ENCODE peak calls at places on chromosomes 1 and 21, in six cellular contexts. P is aorta, V is heart right ventricle, F is A549, D is neural progenitor cell, A is pancreas. W is an unnamed sample.

GRCh38 chr1:162676087-162676486 is 43.8 kb downstream of the DDR2 start:
- DNase-seq in D (no peak), P (no peak), A (no peak), F (no peak), V (no peak), W (no peak)

GRCh38 chr21:17901458-17902092 is 82.4 kb upstream of the C21orf91 start:
- DNase-seq in V (no peak), A (no peak), F (no peak), P (no peak), D (no peak), W (no peak)

GRCh38 chr1:172393354-172393753 is 27.1 kb upstream of the C1orf105 start:
- DNase-seq in D (no peak), V (no peak), P (no peak), A (no peak), F (no peak), W (no peak)

GRCh38 chr1:228734881-228735801 is at the start of gene RHOU:
- DNase-seq in D (peak; percentile 88), A (peak; percentile 74), V (peak; percentile 83), P (peak; percentile 90), F (peak; percentile 68), W (peak; percentile 69)

GRCh38 chr1:91727763-91728162 is 158.2 kb downstream of the TGFBR3 start:
- DNase-seq in A (no peak), D (no peak), V (no peak), F (no peak), P (no peak), W (no peak)

GRCh38 chr1:84913025-84913892 is 20.3 kb upstream of the LPAR3 start:
- DNase-seq in P (no peak), A (peak; percentile 72), F (no peak), D (no peak), V (no peak), W (no peak)

GRCh38 chr1:27192039-27192529 is 37.2 kb upstream of the SLC9A1 start:
- DNase-seq in F (peak; percentile 58), D (no peak), P (no peak), A (no peak), V (no peak), W (no peak)

GRCh38 chr1:99005142-99005491 is 456 bp upstream of the PLPPR5 start:
- DNase-seq in P (no peak), A (no peak), V (no peak), D (peak; percentile 73), F (no peak), W (no peak)

GRCh38 chr1:167650266-167651160 is 20.5 kb downstream of the RCSD1 start:
- DNase-seq in P (no peak), F (no peak), D (no peak), A (no peak), V (peak; percentile 33), W (no peak)

GRCh38 chr1:29849038-29849750 is 612.9 kb downstream of the PTPRU start:
- DNase-seq in P (no peak), A (no peak), D (peak; percentile 76), F (no peak), V (no peak), W (no peak)

GRCh38 chr1:111032295-111032897 is 68.7 kb upstream of the LRIF1 start:
- DNase-seq in F (peak; percentile 9), P (no peak), D (peak; percentile 49), V (no peak), A (no peak), W (no peak)

GRCh38 chr1:155691992-155692528 is 3.2 kb downstream of the DAP3 start:
- DNase-seq in V (no peak), D (no peak), F (no peak), P (no peak), A (no peak), W (no peak)
- H3K4me1 ChIP-seq in V (peaks cover 42% of the 10 kb centered on the region), D (peaks cover 6% of the 10 kb centered on the region), F (peaks cover 16% of the 10 kb centered on the region), P (no peaks in the 10 kb centered on the region), A (peaks cover 31% of the 10 kb centered on the region), W (no peaks in the 10 kb centered on the region)

GRCh38 chr1:55169126-55169525 is 46.0 kb downstream of the USP24 start:
- DNase-seq in A (no peak), V (no peak), P (no peak), D (no peak), F (no peak), W (no peak)
- H3K27ac ChIP-seq in A (no peak overlapping the region), V (no peak overlapping the region), P (no peak overlapping the region), D (no peak overlapping the region), F (no peak overlapping the region), W (no peak overlapping the region)

DNA sequence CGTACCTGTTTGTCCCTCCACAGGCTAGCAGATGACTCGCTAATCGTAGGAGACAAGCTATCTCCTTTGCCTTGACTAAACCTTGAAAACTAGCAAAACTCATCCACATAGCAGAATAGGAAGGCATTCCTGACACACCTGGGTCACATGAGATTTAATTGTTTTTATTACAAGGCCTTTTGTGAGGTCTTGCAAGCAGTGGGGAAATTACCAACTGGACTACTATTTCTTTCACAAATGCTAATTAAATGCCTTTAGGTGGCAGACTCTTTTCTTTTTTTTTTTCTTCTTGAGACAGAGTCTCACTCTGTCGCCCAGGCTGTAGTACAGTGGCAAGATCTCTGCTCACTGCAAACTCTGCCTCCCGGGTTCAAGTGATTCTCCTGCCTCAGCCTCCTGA is 39.1 kb upstream of the ZNF326 start:
- DNase-seq in F (no peak), V (no peak), D (no peak), P (no peak), A (no peak), W (no peak)
- H3K4me1 ChIP-seq in F (peaks cover 57% of the 10 kb centered on the region), V (no peaks in the 10 kb centered on the region), D (no peaks in the 10 kb centered on the region), P (no peaks in the 10 kb centered on the region), A (no peaks in the 10 kb centered on the region), W (no peaks in the 10 kb centered on the region)

DNA sequence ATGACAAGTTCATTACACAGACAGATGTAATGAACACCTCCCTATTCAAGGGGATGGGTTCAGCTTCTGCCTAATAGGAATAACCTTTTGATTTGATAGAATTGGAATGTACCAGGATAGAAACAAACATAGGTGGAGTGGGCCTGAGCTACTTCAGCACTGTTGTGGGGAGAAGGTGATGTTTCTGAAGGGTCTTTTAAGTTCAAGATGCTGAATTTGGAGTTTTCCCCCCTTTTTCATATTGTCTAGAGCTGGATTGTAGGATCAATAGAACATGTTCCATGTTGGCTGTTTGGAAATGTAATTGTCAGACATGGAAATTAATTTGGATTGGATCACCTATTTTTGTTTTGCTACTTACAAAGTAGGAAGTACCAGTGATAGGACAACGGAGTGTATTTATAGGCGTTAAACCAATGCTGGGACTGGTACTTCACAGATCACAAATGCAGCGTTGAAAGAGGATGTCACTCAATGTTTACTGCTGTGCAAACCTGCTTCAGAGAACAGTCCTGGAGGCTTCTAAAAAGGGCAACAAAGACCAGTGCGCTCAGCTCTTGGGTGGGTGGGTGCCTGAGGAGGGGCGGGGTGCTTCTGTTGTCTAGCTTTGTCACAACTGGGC is 2.0 kb downstream of the C1orf21 start:
- DNase-seq in D (no peak), P (no peak), A (no peak), F (no peak), V (no peak), W (no peak)
- H3K27ac ChIP-seq in D (no peak overlapping the region), P (no peak overlapping the region), A (no peak overlapping the region), F (no peak overlapping the region), V (peak overlapping the region; percentile 79), W (peak overlapping the region; percentile 91)

DNA sequence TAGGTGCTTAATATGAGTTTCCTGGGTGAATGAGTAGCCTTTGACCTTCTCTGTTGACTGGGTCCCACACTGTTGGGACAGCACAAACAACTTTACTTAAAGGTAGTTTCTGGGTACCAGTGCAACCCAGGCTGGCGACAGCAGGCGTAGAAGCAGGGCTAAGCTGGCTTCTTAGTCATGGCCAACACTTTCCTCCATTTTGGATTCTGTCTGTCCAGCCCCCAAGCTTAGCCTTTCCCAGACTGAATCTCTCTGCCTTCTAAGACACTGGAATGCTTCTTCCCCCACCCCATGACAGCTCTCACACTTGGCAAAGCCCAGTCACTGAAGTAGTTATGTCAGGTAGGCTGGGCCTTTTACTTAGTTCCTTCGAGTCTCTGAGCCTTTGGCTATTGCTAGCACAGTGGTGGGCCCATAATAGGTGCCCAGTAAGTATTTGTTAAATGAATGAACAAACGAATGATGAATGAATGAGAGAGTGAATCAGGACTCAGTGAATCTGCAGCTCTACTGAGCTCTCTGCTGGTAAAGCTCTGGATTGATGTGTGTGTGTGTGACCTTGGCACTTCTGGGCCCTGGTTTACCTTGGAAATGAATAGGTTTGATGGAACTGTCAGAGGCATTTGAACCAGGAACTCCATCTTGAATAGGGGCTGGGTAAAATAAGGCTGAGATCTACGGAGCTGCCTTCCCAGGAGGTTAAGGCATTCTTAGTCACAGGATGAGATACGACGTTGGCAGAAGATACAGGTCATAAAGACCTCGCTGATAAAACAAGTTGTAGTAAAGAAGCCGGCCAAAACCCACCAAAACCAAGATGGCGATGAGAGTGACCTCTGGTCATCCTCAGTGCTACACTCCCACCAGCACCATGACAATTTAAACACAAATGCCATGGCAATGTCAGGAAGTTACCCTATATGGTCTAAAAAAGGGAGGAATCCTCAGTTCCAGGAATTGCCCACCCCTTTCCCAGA is 37.4 kb upstream of the ID3 start:
- DNase-seq in V (no peak), D (no peak), P (no peak), A (no peak), F (no peak), W (no peak)
- H3K4me1 ChIP-seq in V (peaks cover 22% of the 10 kb centered on the region), D (peaks cover 60% of the 10 kb centered on the region), P (no peaks in the 10 kb centered on the region), A (peaks cover 18% of the 10 kb centered on the region), F (peaks cover 79% of the 10 kb centered on the region), W (no peaks in the 10 kb centered on the region)

GRCh38 chr1:211918665-211919414 is 88.3 kb upstream of the LPGAT1 start:
- DNase-seq in D (no peak), P (no peak), F (no peak), A (no peak), V (no peak), W (no peak)
- H3K27ac ChIP-seq in D (no peak overlapping the region), P (no peak overlapping the region), F (peak overlapping the region; percentile 95), A (no peak overlapping the region), V (no peak overlapping the region), W (no peak overlapping the region)

GRCh38 chr1:30902653-30903290 is 5.8 kb downstream of the SDC3 start:
- DNase-seq in V (no peak), A (no peak), P (peak; percentile 62), D (no peak), F (no peak), W (no peak)

GRCh38 chr1:30900486-30900885 is 8.1 kb downstream of the SDC3 start:
- DNase-seq in F (no peak), D (no peak), A (no peak), V (no peak), P (peak; percentile 43), W (no peak)

GRCh38 chr1:30899577-30900389 is 8.8 kb downstream of the SDC3 start:
- DNase-seq in D (no peak), F (no peak), P (peak; percentile 14), A (no peak), V (no peak), W (no peak)

GRCh38 chr1:30901798-30902652 is 6.5 kb downstream of the SDC3 start:
- DNase-seq in F (no peak), A (peak; percentile 36), P (peak; percentile 73), D (no peak), V (peak; percentile 64), W (no peak)

GRCh38 chr1:30900931-30901560 is 7.5 kb downstream of the SDC3 start:
- DNase-seq in P (peak; percentile 19), A (no peak), F (no peak), V (no peak), D (no peak), W (no peak)
- H3K4me1 ChIP-seq in P (no peaks in the 10 kb centered on the region), A (peaks cover 7% of the 10 kb centered on the region), F (peaks cover 27% of the 10 kb centered on the region), V (peaks cover 25% of the 10 kb centered on the region), D (peaks cover 14% of the 10 kb centered on the region), W (peaks cover 15% of the 10 kb centered on the region)